ENCODE peak calls at places on chromosomes 7 and 10, in four cellular contexts. U is heart right ventricle, O is mucosa of descending colon, Z is cardiac fibroblast. A is an unnamed sample.

GRCh38 chr10:120998251-120998650 is 147.1 kb downstream of the WDR11 start:
- DNase-seq in U (no peak), Z (no peak), O (no peak), A (no peak)

GRCh38 chr10:96345250-96345649 is 13.6 kb downstream of the OPALIN start:
- DNase-seq in U (no peak), Z (no peak), O (no peak), A (no peak)

GRCh38 chr10:1187855-1188555 is 131.8 kb downstream of the WDR37 start:
- DNase-seq in O (no peak), Z (no peak), U (no peak), A (no peak)

GRCh38 chr7:140873473-140873872 is 51.3 kb downstream of the BRAF start:
- DNase-seq in Z (no peak), O (no peak), U (no peak), A (no peak)

GRCh38 chr10:58963101-58963534 is 213.3 kb upstream of the PHYHIPL start:
- DNase-seq in Z (no peak), O (no peak), U (no peak), A (no peak)

GRCh38 chr7:91940171-91940570 is 491 bp upstream of the AKAP9 start:
- DNase-seq in O (peak; percentile 45), U (no peak), Z (peak; percentile 27), A (no peak)

GRCh38 chr10:22629843-22630228 is 84.5 kb downstream of the PIP4K2A start:
- DNase-seq in U (no peak), O (no peak), Z (no peak), A (no peak)

GRCh38 chr10:86729677-86730076 is 26.7 kb upstream of the BMPR1A start:
- DNase-seq in U (no peak), O (no peak), Z (no peak), A (no peak)

GRCh38 chr7:115297651-115298050 is 375.8 kb downstream of the MDFIC start:
- DNase-seq in Z (peak; percentile 52), O (peak; percentile 6), U (no peak), A (peak; percentile 57)

GRCh38 chr10:28734940-28735759 is 57.8 kb downstream of the BAMBI start:
- DNase-seq in U (no peak), Z (peak; percentile 88), O (no peak), A (peak; percentile 86)

GRCh38 chr10:42802889-42803288 is 20.3 kb downstream of the BMS1 start:
- DNase-seq in Z (no peak), U (no peak), O (no peak), A (no peak)

GRCh38 chr7:158495780-158496179 is 91.8 kb downstream of the PTPRN2 start:
- DNase-seq in O (no peak), U (no peak), Z (peak; percentile 9), A (no peak)

DNA sequence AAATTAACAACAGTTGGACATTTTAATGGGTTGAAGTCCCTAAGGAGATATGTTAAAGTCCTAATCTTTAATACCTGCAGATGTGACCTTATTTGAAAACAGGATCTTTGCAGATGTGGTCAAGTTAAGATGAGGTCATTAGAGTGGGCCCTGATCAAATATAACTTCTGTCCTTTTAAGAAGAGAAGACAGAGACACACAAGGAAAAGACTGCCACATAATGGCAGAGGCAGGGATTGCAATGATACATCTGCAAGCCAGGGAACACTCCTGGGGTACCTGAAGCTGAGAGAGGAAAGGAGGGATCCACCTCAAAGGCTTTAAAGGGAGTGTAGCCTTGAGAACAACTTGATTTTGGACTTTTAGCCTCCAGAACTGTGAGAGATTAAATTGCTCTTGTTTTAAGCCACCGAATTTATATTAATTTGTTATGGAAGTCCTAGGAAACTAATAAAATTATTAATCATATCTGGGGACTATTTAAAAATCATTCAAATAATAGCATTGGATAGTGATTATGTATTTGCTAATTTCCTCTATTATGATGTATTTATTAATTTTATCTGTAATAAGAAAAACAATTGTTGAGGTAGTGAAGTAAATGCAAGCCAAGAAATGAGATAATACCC is 700.0 kb upstream of the PCDH15 start:
- DNase-seq in O (peak; percentile 52), U (no peak), Z (peak; percentile 13), A (peak; percentile 7)
- TF ChIP-seq CTCF in O (no peak), U (peak; percentile 58), Z (no peak), A (peak; percentile 56)

GRCh38 chr7:150370612-150371071 is 2.0 kb downstream of the REPIN1 start:
- DNase-seq in Z (peak; percentile 66), U (no peak), O (no peak), A (no peak)
- H3K4me3 ChIP-seq in Z (no peak overlapping the region), U (no peak overlapping the region), O (no peak overlapping the region), A (peak overlapping the region; percentile 81)

DNA sequence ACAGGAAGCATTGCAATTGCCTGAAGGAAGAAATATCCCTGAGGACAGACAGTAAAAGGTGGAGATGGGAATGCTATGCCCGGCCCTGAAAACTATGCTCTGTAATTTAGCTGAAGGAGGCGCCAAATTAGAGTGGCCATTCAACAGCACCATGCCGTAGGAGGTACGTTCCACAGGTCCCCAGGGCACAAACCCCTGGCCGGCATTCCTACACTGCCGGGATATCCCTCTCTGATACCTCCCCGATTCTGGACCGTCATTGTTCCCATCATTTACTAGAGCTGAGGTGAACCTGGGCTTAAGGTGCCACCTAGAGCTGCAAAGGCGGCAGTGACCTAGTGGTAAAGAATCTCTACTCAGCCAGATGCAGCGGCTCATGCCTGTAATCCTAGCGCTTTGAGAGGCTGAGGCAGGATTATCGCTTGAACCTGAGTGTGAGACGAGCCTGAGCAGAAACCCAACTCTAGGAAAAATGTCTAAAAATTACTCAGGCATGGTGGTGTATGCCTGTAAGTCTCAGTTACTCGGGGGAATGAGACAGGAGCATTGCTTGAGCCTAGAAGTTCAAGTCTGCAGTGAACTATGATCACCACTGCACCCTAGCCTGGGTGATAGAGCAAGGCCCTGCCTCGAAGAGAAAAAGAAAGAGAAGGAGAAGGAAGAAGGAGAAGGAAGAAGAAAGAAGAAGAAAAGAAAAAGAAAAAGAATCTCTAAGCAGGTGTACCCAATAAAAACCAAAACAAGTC is 53.0 kb upstream of the TNKS2 start:
- DNase-seq in Z (peak; percentile 51), U (no peak), O (peak; percentile 10), A (no peak)
- TF ChIP-seq CTCF in Z (peak; percentile 39), U (peak; percentile 25), O (no peak), A (peak; percentile 31)

DNA sequence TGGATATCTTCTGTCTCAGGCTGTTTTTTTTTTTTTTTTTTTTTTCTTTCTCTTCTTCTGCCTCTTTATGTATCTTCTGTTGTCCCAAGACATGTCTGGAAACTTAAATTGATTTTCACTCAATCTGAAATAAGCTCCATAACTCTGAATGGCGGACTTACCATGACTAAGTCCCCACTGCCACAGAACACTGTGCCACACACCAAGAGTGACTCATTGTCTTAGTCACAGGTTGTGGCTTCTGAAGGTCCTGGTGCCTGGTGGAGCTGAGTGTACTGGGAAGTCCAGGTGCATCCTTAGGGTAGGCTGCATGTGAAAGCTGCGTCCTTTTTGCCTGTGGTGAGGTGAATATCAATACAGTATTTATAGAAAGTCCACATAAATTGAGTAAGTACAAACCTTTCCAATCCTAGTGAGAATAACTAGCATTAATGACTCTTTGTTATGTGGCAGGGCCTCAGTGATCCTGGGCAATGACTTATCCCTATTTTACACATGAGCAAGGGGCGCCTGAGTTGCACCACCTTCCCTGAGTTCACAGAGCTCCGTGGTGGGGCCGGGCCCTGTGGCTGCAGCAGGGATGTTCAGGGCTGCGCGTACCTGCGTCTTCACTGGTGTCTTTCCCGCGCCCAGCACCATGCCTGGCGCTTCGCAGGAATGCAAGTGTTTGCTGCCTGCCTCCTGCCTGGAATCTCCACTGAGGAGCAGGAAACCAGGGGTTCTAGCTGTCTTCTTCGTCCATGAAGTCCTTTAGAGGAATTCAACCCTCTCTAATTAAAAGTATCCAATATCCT is 4.3 kb downstream of the PFKP start:
- DNase-seq in O (no peak), U (no peak), Z (peak; percentile 40), A (no peak)
- H3K4me3 ChIP-seq in O (no peak overlapping the region), U (no peak overlapping the region), Z (no peak overlapping the region), A (no peak overlapping the region)

GRCh38 chr7:74405191-74405898 is 48.4 kb upstream of the GTF2IRD1 start:
- DNase-seq in O (peak; percentile 19), U (peak; percentile 21), Z (no peak), A (no peak)
- TF ChIP-seq CTCF in O (no peak), U (peak; percentile 33), Z (no peak), A (peak; percentile 49)

GRCh38 chr10:8332730-8333111 is 278.2 kb downstream of the GATA3 start:
- DNase-seq in O (no peak), U (no peak), Z (no peak), A (no peak)
- H3K4me3 ChIP-seq in O (no peak overlapping the region), U (peak overlapping the region; percentile 44), Z (peak overlapping the region; percentile 26), A (no peak overlapping the region)

DNA sequence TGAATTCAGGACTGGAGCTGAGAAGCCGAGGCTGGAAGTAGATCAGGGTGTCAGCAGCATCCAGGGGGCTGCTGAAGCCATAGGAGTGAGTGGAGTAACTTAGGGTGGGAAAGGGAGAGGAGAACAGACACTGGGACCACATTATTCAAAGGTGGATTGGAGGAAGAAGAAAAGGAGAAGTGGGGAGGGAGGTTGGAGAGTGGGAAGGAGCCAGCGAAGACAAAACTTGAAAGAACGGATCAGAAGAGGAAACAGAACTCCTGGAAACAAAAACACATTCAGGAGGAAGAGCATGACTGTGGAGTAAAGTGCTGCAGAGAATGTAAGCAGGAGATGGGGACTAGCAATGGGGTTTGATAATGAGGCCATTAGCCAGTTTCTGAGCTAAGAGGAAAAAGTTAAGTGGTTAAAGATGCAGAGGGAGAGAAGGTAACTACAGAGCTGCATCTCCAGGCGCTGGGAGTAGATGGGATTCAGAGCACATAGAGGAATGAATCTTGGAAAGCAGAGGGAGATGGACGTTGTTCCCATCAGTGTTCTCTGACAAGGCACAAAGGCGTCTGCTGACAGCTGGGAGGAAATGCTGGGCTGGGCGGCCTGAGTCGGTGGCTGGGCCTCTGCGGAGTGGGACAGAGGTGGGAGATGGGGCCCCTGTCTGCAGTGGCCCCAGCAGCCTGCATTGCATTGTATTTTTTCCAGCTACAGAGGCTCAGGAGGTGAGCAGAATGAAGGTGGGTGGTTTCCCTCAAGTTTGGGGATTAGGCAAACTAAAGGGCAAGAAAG is 63.1 kb upstream of the LEP start:
- DNase-seq in U (no peak), Z (no peak), O (no peak), A (no peak)
- TF ChIP-seq CTCF in U (no peak), Z (no peak), O (no peak), A (no peak)

DNA sequence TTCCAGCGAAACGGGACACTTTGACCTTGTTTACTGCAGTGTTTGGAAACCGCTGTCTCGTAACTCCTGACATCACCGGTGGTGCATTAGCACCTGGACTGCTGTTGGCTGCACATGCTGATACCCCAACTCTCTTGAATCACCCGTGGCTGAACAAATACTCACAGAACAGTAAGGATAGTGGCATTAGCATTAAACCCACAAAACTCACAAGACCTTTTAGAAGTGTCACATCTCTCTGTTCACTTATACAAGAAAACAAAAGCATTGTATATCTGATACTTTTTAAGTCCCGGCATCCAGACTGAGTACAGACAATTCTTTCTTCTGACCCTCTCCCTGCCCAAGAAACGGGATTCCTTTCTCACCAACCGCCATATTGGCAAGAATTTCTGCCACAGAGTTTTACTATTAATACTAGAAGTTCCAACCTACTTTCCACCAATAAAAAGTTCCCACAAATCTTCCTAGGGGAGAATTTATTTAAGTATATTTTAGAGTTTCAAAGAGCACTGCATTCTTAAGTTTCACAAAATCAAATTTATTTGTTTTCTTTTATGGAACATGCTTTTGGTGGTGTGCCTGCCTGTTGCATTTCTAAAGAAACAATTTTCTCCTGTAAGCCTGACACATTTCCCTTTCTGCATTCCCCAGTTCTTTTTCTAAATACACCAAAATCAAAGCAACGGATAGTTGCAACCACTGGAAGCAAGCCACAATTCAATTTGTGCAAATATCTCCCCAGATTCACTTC is 208.4 kb upstream of the KLF14 start:
- DNase-seq in Z (peak; percentile 41), O (peak; percentile 66), U (no peak), A (no peak)
- H3K4me3 ChIP-seq in Z (no peak overlapping the region), O (no peak overlapping the region), U (peak overlapping the region; percentile 49), A (no peak overlapping the region)

A was measured in HFF-Myc.